ENCODE peak calls at places on chromosome 12, in four cellular contexts. One of them, this sample, is unnamed.

GRCh38 chr12:117853600-117853999 is 115.2 kb downstream of the KSR2 start:
- DNase-seq in Panc1: no peak
- DNase-seq in GM12891: no peak
- DNase-seq in spleen: no peak
- DNase-seq in this sample: no peak

GRCh38 chr12:50246873-50247612 is 36.3 kb downstream of the LIMA1 start:
- DNase-seq in Panc1: peak
- DNase-seq in GM12891: no peak
- DNase-seq in spleen: no peak
- DNase-seq in this sample: peak

GRCh38 chr12:4562034-4562657 is at the start of gene DYRK4:
- DNase-seq in Panc1: no peak
- DNase-seq in GM12891: no peak
- DNase-seq in spleen: peak
- DNase-seq in this sample: peak

GRCh38 chr12:55132816-55133215 is 6.6 kb downstream of the OR9K2 start:
- DNase-seq in Panc1: no peak
- DNase-seq in GM12891: no peak
- DNase-seq in spleen: no peak
- DNase-seq in this sample: no peak

GRCh38 chr12:5171701-5172100 is 128.0 kb downstream of the KCNA5 start:
- DNase-seq in Panc1: peak
- DNase-seq in GM12891: no peak
- DNase-seq in spleen: no peak
- DNase-seq in this sample: peak

GRCh38 chr12:112979281-112979680 is 962 bp downstream of the OAS2 start:
- DNase-seq in Panc1: no peak
- DNase-seq in GM12891: no peak
- DNase-seq in spleen: peak
- DNase-seq in this sample: no peak

GRCh38 chr12:73452672-73453469 is 1084.8 kb upstream of the ATXN7L3B start:
- DNase-seq in Panc1: no peak
- DNase-seq in GM12891: no peak
- DNase-seq in spleen: no peak
- DNase-seq in this sample: no peak

GRCh38 chr12:19842116-19842515 is 402.8 kb downstream of the AEBP2 start:
- DNase-seq in Panc1: no peak
- DNase-seq in GM12891: no peak
- DNase-seq in spleen: no peak
- DNase-seq in this sample: no peak

GRCh38 chr12:69916541-69917270 is 91.7 kb downstream of the MYRFL start:
- DNase-seq in Panc1: no peak
- DNase-seq in GM12891: no peak
- DNase-seq in spleen: no peak
- DNase-seq in this sample: no peak

GRCh38 chr12:49327887-49328286 is 4.8 kb downstream of the TROAP start:
- DNase-seq in Panc1: no peak
- DNase-seq in GM12891: no peak
- DNase-seq in spleen: no peak
- DNase-seq in this sample: no peak

GRCh38 chr12:87305481-87305880 is 723.7 kb downstream of the C12orf50 start:
- DNase-seq in Panc1: no peak
- DNase-seq in GM12891: no peak
- DNase-seq in spleen: no peak
- DNase-seq in this sample: peak

GRCh38 chr12:122106891-122107660 is 28.5 kb downstream of the MLXIP start:
- DNase-seq in Panc1: no peak
- DNase-seq in GM12891: no peak
- DNase-seq in spleen: no peak
- DNase-seq in this sample: no peak

GRCh38 chr12:23938422-23938821 is 11.0 kb downstream of the SOX5 start:
- DNase-seq in Panc1: no peak
- DNase-seq in GM12891: no peak
- DNase-seq in spleen: no peak
- DNase-seq in this sample: no peak

GRCh38 chr12:47844264-47845020 is 24.7 kb upstream of the HDAC7 start:
- DNase-seq in Panc1: no peak
- DNase-seq in GM12891: no peak
- DNase-seq in spleen: peak
- DNase-seq in this sample: no peak

GRCh38 chr12:106114084-106115068 is 24.4 kb downstream of the NUAK1 start:
- DNase-seq in Panc1: no peak
- DNase-seq in GM12891: no peak
- DNase-seq in spleen: no peak
- DNase-seq in this sample: no peak

GRCh38 chr12:123512838-123513665 is 20.5 kb downstream of the RILPL1 start:
- DNase-seq in Panc1: no peak
- DNase-seq in GM12891: no peak
- DNase-seq in spleen: no peak
- DNase-seq in this sample: no peak

GRCh38 chr12:74449872-74450271 is 87.8 kb upstream of the ATXN7L3B start:
- DNase-seq in Panc1: no peak
- DNase-seq in GM12891: no peak
- DNase-seq in spleen: no peak
- DNase-seq in this sample: no peak

GRCh38 chr12:75058228-75058627 is 151.4 kb downstream of the KCNC2 start:
- DNase-seq in Panc1: no peak
- DNase-seq in GM12891: no peak
- DNase-seq in spleen: no peak
- DNase-seq in this sample: no peak

GRCh38 chr12:124901003-124901402 is 13.4 kb downstream of the UBC start:
- DNase-seq in Panc1: no peak
- DNase-seq in GM12891: no peak
- DNase-seq in spleen: no peak
- DNase-seq in this sample: no peak

GRCh38 chr12:116490481-116490880 is 68.7 kb upstream of the MAP1LC3B2 start:
- DNase-seq in Panc1: no peak
- DNase-seq in GM12891: no peak
- DNase-seq in spleen: no peak
- DNase-seq in this sample: no peak

GRCh38 chr12:78431931-78432330 is 432.6 kb upstream of the SYT1 start:
- DNase-seq in Panc1: no peak
- DNase-seq in GM12891: no peak
- DNase-seq in spleen: no peak
- DNase-seq in this sample: no peak

GRCh38 chr12:13258212-13258611 is 61.7 kb downstream of the EMP1 start:
- DNase-seq in Panc1: no peak
- DNase-seq in GM12891: no peak
- DNase-seq in spleen: no peak
- DNase-seq in this sample: peak

GRCh38 chr12:68225576-68226476 is at the start of gene IL26:
- DNase-seq in Panc1: no peak
- DNase-seq in GM12891: no peak
- DNase-seq in spleen: no peak
- DNase-seq in this sample: no peak

GRCh38 chr12:115984607-115985006 is 292.9 kb downstream of the MED13L start:
- DNase-seq in Panc1: no peak
- DNase-seq in GM12891: no peak
- DNase-seq in spleen: no peak
- DNase-seq in this sample: no peak

GRCh38 chr12:1702708-1703107 is 11.8 kb downstream of the ADIPOR2 start:
- DNase-seq in Panc1: no peak
- DNase-seq in GM12891: no peak
- DNase-seq in spleen: no peak
- DNase-seq in this sample: no peak

GRCh38 chr12:114408415-114408814 is 2.5 kb upstream of the TBX5 start:
- DNase-seq in Panc1: no peak
- DNase-seq in GM12891: no peak
- DNase-seq in spleen: no peak
- DNase-seq in this sample: no peak

GRCh38 chr12:114408881-114409795 is 3.2 kb upstream of the TBX5 start:
- DNase-seq in Panc1: no peak
- DNase-seq in GM12891: no peak
- DNase-seq in spleen: no peak
- DNase-seq in this sample: no peak

GRCh38 chr12:114407034-114407420 is 1.1 kb upstream of the TBX5 start:
- DNase-seq in Panc1: no peak
- DNase-seq in GM12891: no peak
- DNase-seq in spleen: no peak
- DNase-seq in this sample: no peak

GRCh38 chr12:114406326-114407033 is 536 bp upstream of the TBX5 start:
- DNase-seq in Panc1: no peak
- DNase-seq in GM12891: no peak
- DNase-seq in spleen: no peak
- DNase-seq in this sample: no peak

GRCh38 chr12:114407566-114408411 is 1.8 kb upstream of the TBX5 start:
- DNase-seq in Panc1: no peak
- DNase-seq in GM12891: no peak
- DNase-seq in spleen: no peak
- DNase-seq in this sample: no peak
- TF ChIP-seq POLR2AphosphoS5 in Panc1: no peak
- TF ChIP-seq POLR2AphosphoS5 in GM12891: no peak
- TF ChIP-seq POLR2AphosphoS5 in spleen: no peak
- TF ChIP-seq POLR2AphosphoS5 in this sample: no peak

DNA sequence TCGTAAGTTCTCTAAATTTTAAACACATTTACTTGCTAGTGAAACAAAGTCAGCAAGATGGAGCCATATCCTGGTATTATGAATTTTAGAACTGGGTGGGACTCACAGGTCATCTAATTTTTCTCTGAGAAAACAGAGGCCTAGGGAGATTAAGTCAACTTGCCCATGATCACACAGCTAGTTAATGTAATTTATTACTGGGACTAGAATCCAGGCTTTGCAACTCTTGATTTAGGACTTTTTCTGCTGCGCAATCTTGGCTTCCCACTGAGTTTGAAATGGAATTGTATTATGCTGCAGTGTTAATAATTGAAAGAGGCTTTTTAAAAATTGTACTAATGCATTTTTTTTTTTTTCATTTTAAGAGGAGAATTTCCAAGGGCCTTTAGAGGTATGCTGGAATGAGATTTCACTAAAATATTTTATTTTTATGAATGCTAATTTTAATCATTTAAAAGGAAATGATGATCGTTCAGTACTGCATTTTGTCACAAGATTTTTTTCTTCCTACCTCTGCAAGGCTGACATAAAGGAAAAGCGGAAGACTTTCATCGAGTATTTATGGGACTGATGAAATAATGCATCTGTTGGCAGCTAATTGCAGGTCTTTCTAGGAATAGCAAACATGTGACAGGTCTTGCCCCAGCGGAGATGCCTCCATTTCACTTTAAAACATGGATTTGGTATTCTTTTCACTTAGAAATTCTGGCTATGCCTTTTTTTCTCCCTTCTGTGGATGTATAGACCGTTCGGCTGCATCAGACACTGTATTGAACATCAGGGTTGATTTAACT is 9.6 kb downstream of the CRADD start:
- DNase-seq in Panc1: no peak
- DNase-seq in GM12891: no peak
- DNase-seq in spleen: no peak
- DNase-seq in this sample: no peak
- TF ChIP-seq POLR2AphosphoS5 in Panc1: no peak
- TF ChIP-seq POLR2AphosphoS5 in GM12891: no peak
- TF ChIP-seq POLR2AphosphoS5 in spleen: no peak
- TF ChIP-seq POLR2AphosphoS5 in this sample: no peak

DNA sequence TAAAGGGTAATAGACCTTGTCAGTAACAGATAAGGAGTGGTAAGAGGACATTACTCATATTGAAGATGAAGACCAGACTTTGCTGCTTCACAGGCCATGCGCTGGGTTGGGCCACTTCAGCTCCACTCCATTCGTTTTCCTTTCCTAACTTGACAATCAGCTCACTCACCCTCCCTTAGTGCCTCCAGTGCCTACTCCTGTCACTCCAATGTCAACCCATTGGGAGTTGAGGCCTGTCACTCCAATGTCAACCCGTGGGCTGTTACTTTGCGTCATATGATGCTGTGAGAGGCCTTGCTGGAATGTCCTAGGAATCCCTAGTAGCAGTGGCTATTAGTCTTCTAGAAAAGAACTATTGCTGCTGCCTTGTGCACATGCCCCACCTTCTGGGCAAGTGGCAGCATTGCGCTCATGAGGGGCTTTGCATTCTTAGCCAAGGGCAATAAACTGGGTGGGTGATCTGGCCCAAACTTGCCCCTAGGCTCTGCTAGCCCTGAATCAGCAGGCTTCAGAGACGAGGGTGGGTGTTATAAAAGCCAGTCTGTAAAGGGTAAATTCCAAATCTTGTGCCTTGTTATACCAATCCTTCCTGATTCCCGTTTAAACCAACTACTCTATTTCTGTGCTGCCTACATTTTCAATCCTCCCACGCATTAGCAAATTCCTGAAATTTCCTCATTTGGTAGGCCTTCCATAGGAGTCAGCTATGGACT is 36.1 kb downstream of the BAZ2A start:
- DNase-seq in Panc1: peak
- DNase-seq in GM12891: peak
- DNase-seq in spleen: peak
- DNase-seq in this sample: peak
- TF ChIP-seq POLR2AphosphoS5 in Panc1: no peak
- TF ChIP-seq POLR2AphosphoS5 in GM12891: peak
- TF ChIP-seq POLR2AphosphoS5 in spleen: peak
- TF ChIP-seq POLR2AphosphoS5 in this sample: no peak

GRCh38 chr12:43816168-43816567 is 10.1 kb upstream of the TWF1 start:
- DNase-seq in Panc1: no peak
- DNase-seq in GM12891: no peak
- DNase-seq in spleen: no peak
- DNase-seq in this sample: no peak
- TF ChIP-seq POLR2AphosphoS5 in Panc1: no peak
- TF ChIP-seq POLR2AphosphoS5 in GM12891: no peak
- TF ChIP-seq POLR2AphosphoS5 in spleen: no peak
- TF ChIP-seq POLR2AphosphoS5 in this sample: no peak

GRCh38 chr12:66240106-66240820 is 51.2 kb downstream of the IRAK3 start:
- DNase-seq in Panc1: no peak
- DNase-seq in GM12891: no peak
- DNase-seq in spleen: no peak
- DNase-seq in this sample: no peak
- TF ChIP-seq POLR2AphosphoS5 in Panc1: no peak
- TF ChIP-seq POLR2AphosphoS5 in GM12891: no peak
- TF ChIP-seq POLR2AphosphoS5 in spleen: no peak
- TF ChIP-seq POLR2AphosphoS5 in this sample: no peak

GRCh38 chr12:91225316-91225715 is 42.7 kb upstream of the DCN start:
- DNase-seq in Panc1: no peak
- DNase-seq in GM12891: no peak
- DNase-seq in spleen: no peak
- DNase-seq in this sample: no peak
- TF ChIP-seq POLR2AphosphoS5 in Panc1: no peak
- TF ChIP-seq POLR2AphosphoS5 in GM12891: no peak
- TF ChIP-seq POLR2AphosphoS5 in spleen: no peak
- TF ChIP-seq POLR2AphosphoS5 in this sample: no peak

DNA sequence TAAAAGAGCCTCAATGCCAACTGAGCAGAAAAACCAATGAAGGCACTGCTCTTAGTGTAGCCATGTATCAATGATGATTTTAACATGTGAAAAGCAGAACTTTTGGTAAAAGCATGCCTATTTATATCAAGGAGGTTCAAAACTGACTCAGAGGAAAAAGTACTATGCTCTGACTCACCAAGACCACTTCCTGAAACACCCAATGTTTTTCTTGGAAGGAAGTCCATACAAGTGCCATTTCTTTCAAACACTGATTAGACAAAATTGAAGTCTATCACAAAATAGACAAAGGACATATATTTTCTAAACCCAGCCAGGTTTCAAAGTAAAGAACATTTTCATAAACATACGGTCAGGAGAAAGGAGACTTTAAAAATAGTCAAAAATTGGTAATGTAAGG is 88.6 kb downstream of the EPS8 start:
- DNase-seq in Panc1: peak
- DNase-seq in GM12891: no peak
- DNase-seq in spleen: no peak
- DNase-seq in this sample: peak
- TF ChIP-seq POLR2AphosphoS5 in Panc1: no peak
- TF ChIP-seq POLR2AphosphoS5 in GM12891: no peak
- TF ChIP-seq POLR2AphosphoS5 in spleen: no peak
- TF ChIP-seq POLR2AphosphoS5 in this sample: peak

GRCh38 chr12:7373226-7373625 is 69.4 kb downstream of the ACSM4 start:
- DNase-seq in Panc1: no peak
- DNase-seq in GM12891: no peak
- DNase-seq in spleen: peak
- DNase-seq in this sample: no peak
- TF ChIP-seq POLR2AphosphoS5 in Panc1: no peak
- TF ChIP-seq POLR2AphosphoS5 in GM12891: no peak
- TF ChIP-seq POLR2AphosphoS5 in spleen: no peak
- TF ChIP-seq POLR2AphosphoS5 in this sample: no peak